ENCODE peak calls at places on chromosomes 4 and X, in eight cellular contexts. A, V, N, G, P, I, R and K are unnamed samples.

GRCh38 chr4:122827258-122827887 is 742 bp downstream of the FGF2 start:
- DNase-seq in P (peak; percentile 34), I (peak; percentile 69), R (peak; percentile 39), V (peak; percentile 19), N (peak; percentile 19), A (no peak), G (peak; percentile 64), K (peak; percentile 63)

GRCh38 chr4:94603170-94603747 is 151.5 kb downstream of the PDLIM5 start:
- DNase-seq in P (peak; percentile 46), R (no peak), A (no peak), G (no peak), I (peak; percentile 15), V (no peak), N (no peak), K (peak; percentile 59)

GRCh38 chrX:56564182-56564885 is 907 bp downstream of the UBQLN2 start:
- DNase-seq in G (peak; percentile 27), V (no peak), I (peak; percentile 12), N (no peak), R (peak; percentile 66), A (no peak), P (peak; percentile 15), K (peak; percentile 23)

GRCh38 chr4:48909697-48910096 is 3.1 kb upstream of the OCIAD2 start:
- DNase-seq in N (no peak), G (no peak), V (no peak), A (no peak), P (no peak), R (no peak), I (peak; percentile 93), K (no peak)

GRCh38 chrX:153507484-153508178 is 9.8 kb upstream of the ATP2B3 start:
- DNase-seq in P (peak; percentile 75), G (peak; percentile 82), V (peak; percentile 68), N (peak; percentile 72), I (peak; percentile 87), A (peak; percentile 86), R (peak; percentile 64), K (peak; percentile 86)

GRCh38 chrX:150773117-150773516 is 79.9 kb downstream of the MTMR1 start:
- DNase-seq in V (no peak), N (no peak), A (no peak), P (no peak), I (no peak), G (no peak), R (no peak), K (no peak)

GRCh38 chrX:140701480-140701879 is 8.1 kb upstream of the LINC00632 start:
- DNase-seq in N (no peak), I (peak; percentile 13), V (peak; percentile 2), A (no peak), P (no peak), G (no peak), R (no peak), K (no peak)

GRCh38 chr4:11428701-11429571 is at the start of gene HS3ST1:
- DNase-seq in G (peak; percentile 83), N (peak; percentile 70), I (peak; percentile 29), P (peak; percentile 82), V (peak; percentile 65), A (peak; percentile 87), R (peak; percentile 66), K (peak; percentile 89)

GRCh38 chrX:56368962-56369361 is 136.8 kb downstream of the KLF8 start:
- DNase-seq in R (no peak), G (no peak), I (no peak), V (no peak), A (no peak), P (no peak), N (no peak), K (no peak)

GRCh38 chr4:48602222-48602621 is 112.2 kb downstream of the ZAR1 start:
- DNase-seq in G (no peak), N (no peak), V (no peak), P (no peak), I (peak; percentile 42), R (no peak), A (no peak), K (no peak)

GRCh38 chrX:150364347-150365050 is 1.4 kb downstream of the MAMLD1 start:
- DNase-seq in R (peak; percentile 49), A (peak; percentile 45), V (no peak), G (peak; percentile 19), P (no peak), N (no peak), I (peak; percentile 7), K (peak; percentile 44)

GRCh38 chr4:155881555-155881954 is 15.5 kb upstream of the ASIC5 start:
- DNase-seq in G (no peak), P (no peak), N (no peak), V (no peak), I (no peak), R (no peak), A (no peak), K (no peak)

GRCh38 chr4:6493668-6494304 is 21.4 kb upstream of the PPP2R2C start:
- DNase-seq in N (no peak), G (no peak), I (no peak), V (no peak), R (peak; percentile 18), P (no peak), A (no peak), K (no peak)

GRCh38 chrX:152923599-152923998 is 25.7 kb downstream of the ZNF185 start:
- DNase-seq in G (no peak), P (no peak), V (no peak), N (no peak), A (no peak), R (no peak), I (no peak), K (no peak)

GRCh38 chrX:16119353-16120220 is 3.8 kb upstream of the GRPR start:
- DNase-seq in V (no peak), A (no peak), G (no peak), R (no peak), I (no peak), N (no peak), P (no peak), K (no peak)

GRCh38 chr4:77172336-77172735 is 15.3 kb downstream of the CCNG2 start:
- DNase-seq in N (no peak), A (no peak), R (no peak), I (peak; percentile 87), G (no peak), P (no peak), V (no peak), K (no peak)

GRCh38 chr4:4613126-4613465 is 71.2 kb upstream of the STX18 start:
- DNase-seq in A (no peak), P (no peak), N (no peak), V (no peak), G (no peak), R (no peak), I (no peak), K (no peak)

GRCh38 chrX:16971694-16972093 is 25.2 kb downstream of the REPS2 start:
- DNase-seq in I (no peak), N (no peak), G (no peak), A (no peak), R (no peak), V (no peak), P (no peak), K (no peak)

GRCh38 chrX:112513154-112513553 is 166.6 kb downstream of the LHFPL1 start:
- DNase-seq in P (no peak), R (no peak), A (no peak), N (no peak), I (peak; percentile 35), V (no peak), G (no peak), K (no peak)

GRCh38 chr4:95728145-95728544 is 111.7 kb upstream of the PDHA2 start:
- DNase-seq in N (no peak), G (no peak), P (peak; percentile 6), A (no peak), R (no peak), V (no peak), I (no peak), K (peak; percentile 20)

GRCh38 chr4:74111990-74112389 is 13.0 kb upstream of the CXCL2 start:
- DNase-seq in V (no peak), G (no peak), A (peak; percentile 55), P (no peak), R (no peak), N (no peak), I (no peak), K (no peak)

GRCh38 chr4:39043058-39043696 is 11.0 kb upstream of the TMEM156 start:
- DNase-seq in G (no peak), V (no peak), N (no peak), A (peak; percentile 26), R (no peak), P (no peak), I (no peak), K (no peak)

GRCh38 chr4:177485528-177485927 is 43.3 kb upstream of the AGA start:
- DNase-seq in I (no peak), R (no peak), V (no peak), P (no peak), N (no peak), A (no peak), G (no peak), K (no peak)

GRCh38 chr4:14178421-14178820 is 550.9 kb upstream of the BOD1L1 start:
- DNase-seq in V (no peak), R (no peak), N (no peak), G (no peak), I (peak; percentile 37), P (no peak), A (no peak), K (no peak)

GRCh38 chrX:147902270-147902669 is 9.4 kb upstream of the FMR1 start:
- DNase-seq in G (no peak), N (no peak), R (no peak), V (no peak), A (no peak), P (no peak), I (no peak), K (no peak)

GRCh38 chrX:39508300-39508692 is 589.5 kb downstream of the BCOR start:
- DNase-seq in I (no peak), A (no peak), N (no peak), V (no peak), P (no peak), G (no peak), R (no peak), K (no peak)

GRCh38 chr4:808860-809570 is 16.9 kb downstream of the CPLX1 start:
- DNase-seq in G (no peak), A (peak; percentile 28), R (no peak), P (no peak), V (no peak), N (no peak), I (no peak), K (no peak)

GRCh38 chr4:174461438-174462106 is 60.7 kb downstream of the HPGD start:
- DNase-seq in A (no peak), P (no peak), N (no peak), G (no peak), R (no peak), I (no peak), V (no peak), K (no peak)

GRCh38 chrX:152735860-152736511 is 2.4 kb downstream of the MAGEA12 start:
- DNase-seq in I (no peak), V (no peak), N (no peak), R (no peak), P (no peak), G (no peak), A (no peak), K (no peak)